ENCODE peak calls at places on chromosomes 6 and 20, in four cellular contexts. H is fibroblast of mammary gland, C is Caco-2, A is kidney. N is an unnamed sample.

GRCh38 chr20:57573176-57573575 is 12.3 kb downstream of the PCK1 start:
- DNase-seq in H (no peak), C (no peak), A (peak), N (no peak)

GRCh38 chr20:49759266-49759950 is 45.7 kb upstream of the B4GALT5 start:
- DNase-seq in H (no peak), C (no peak), A (no peak), N (no peak)

GRCh38 chr20:62977613-62978558 is 25.4 kb downstream of the SLC17A9 start:
- DNase-seq in H (no peak), C (no peak), A (no peak), N (no peak)

GRCh38 chr6:116476021-116476678 is 15.0 kb downstream of the CALHM6 start:
- DNase-seq in H (peak), C (no peak), A (no peak), N (peak)

GRCh38 chr6:145278163-145278807 is 457.0 kb downstream of the EPM2A start:
- DNase-seq in H (peak), C (no peak), A (no peak), N (peak)

GRCh38 chr6:71481021-71481420 is 192.4 kb downstream of the OGFRL1 start:
- DNase-seq in H (peak), C (no peak), A (no peak), N (no peak)

GRCh38 chr6:105993769-105994521 is 92.2 kb upstream of the PRDM1 start:
- DNase-seq in H (peak), C (no peak), A (peak), N (peak)

GRCh38 chr6:141977782-141978181 is 154.9 kb upstream of the GJE1 start:
- DNase-seq in H (no peak), C (no peak), A (no peak), N (no peak)

GRCh38 chr6:150579611-150580010 is 20.1 kb upstream of the PLEKHG1 start:
- DNase-seq in H (no peak), C (no peak), A (no peak), N (no peak)

GRCh38 chr20:19048898-19049889 is 163.2 kb upstream of the SLC24A3 start:
- DNase-seq in H (no peak), C (no peak), A (no peak), N (no peak)

GRCh38 chr20:23050847-23051627 is 1.6 kb upstream of the THBD start:
- DNase-seq in H (peak), C (peak), A (peak), N (peak)

GRCh38 chr6:82270791-82271392 is 23.3 kb upstream of the IBTK start:
- DNase-seq in H (peak), C (no peak), A (no peak), N (peak)

GRCh38 chr6:169051371-169051770 is 202.3 kb downstream of the THBS2 start:
- DNase-seq in H (no peak), C (no peak), A (no peak), N (no peak)

GRCh38 chr6:41073968-41074691 is 1.4 kb downstream of the NFYA start:
- DNase-seq in H (peak), C (no peak), A (no peak), N (peak)

GRCh38 chr6:55255061-55255571 is 72.2 kb upstream of the GFRAL start:
- DNase-seq in H (no peak), C (no peak), A (no peak), N (no peak)

DNA sequence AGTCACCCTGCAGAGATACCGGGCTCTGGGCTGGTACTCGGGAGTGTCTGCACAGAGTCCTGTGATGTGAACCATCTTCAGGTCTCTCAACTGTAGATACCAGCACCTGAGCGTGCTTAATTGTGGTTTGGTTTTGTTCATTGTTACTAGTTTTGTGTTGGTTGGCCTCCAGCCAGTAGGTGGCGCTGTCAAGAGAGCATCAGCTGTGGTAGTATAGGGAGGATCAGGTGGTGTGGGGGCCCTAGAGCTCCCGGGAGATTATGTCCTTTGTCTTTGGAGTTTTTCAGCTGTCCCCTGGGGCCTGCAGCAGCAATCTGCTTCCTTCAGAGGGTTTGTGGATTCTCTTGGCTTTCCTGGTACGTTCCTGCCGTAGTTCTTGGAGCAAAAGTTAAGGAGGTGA is 67.9 kb downstream of the CDYL start:
- DNase-seq in H (no peak), C (peak), A (no peak), N (no peak)
- TF ChIP-seq CTCF in H (peak), C (peak), A (no peak), N (peak)

GRCh38 chr6:154159126-154159525 is 120.1 kb downstream of the OPRM1 start:
- DNase-seq in H (no peak), C (no peak), A (no peak), N (no peak)

GRCh38 chr6:154154389-154154967 is 115.4 kb downstream of the OPRM1 start:
- DNase-seq in H (peak), C (peak), A (no peak), N (peak)

GRCh38 chr6:154157706-154158105 is 118.7 kb downstream of the OPRM1 start:
- DNase-seq in H (no peak), C (no peak), A (no peak), N (no peak)

GRCh38 chr6:154157082-154157481 is 118.0 kb downstream of the OPRM1 start:
- DNase-seq in H (no peak), C (no peak), A (no peak), N (no peak)

GRCh38 chr6:154156135-154156948 is 117.3 kb downstream of the OPRM1 start:
- DNase-seq in H (peak), C (peak), A (peak), N (peak)
- TF ChIP-seq CTCF in H (peak), C (peak), A (peak), N (peak)

GRCh38 chr6:143034689-143035334 is 25.9 kb upstream of the AIG1 start:
- DNase-seq in H (no peak), C (peak), A (no peak), N (no peak)

GRCh38 chr6:143037470-143037869 is 23.2 kb upstream of the AIG1 start:
- DNase-seq in H (no peak), C (no peak), A (no peak), N (no peak)

GRCh38 chr6:143040018-143040417 is 20.7 kb upstream of the AIG1 start:
- DNase-seq in H (no peak), C (no peak), A (no peak), N (no peak)

GRCh38 chr6:143039548-143039947 is 21.1 kb upstream of the AIG1 start:
- DNase-seq in H (no peak), C (no peak), A (no peak), N (no peak)

DNA sequence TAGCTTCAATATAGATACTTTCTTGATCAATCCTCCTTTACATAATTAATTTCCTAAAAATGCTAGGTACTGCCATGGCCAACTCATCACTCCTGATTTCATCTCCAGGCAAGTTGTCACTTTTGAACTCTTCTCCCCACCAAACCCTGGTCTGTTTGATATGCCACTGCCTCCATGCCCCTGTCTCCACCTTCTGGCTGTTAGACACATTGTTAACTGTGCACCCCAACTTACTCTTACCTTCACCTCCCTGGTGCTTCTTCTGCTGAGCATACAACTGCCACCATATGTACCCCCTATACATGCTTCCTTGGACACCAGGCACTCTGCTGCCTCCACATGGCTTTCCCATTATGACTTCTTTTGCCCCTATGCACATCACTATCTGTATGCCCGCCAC is 21.8 kb upstream of the AIG1 start:
- DNase-seq in H (no peak), C (no peak), A (no peak), N (no peak)
- TF ChIP-seq CTCF in H (no peak), C (no peak), A (no peak), N (no peak)

GRCh38 chr20:61437280-61438206 is 185.5 kb downstream of the CDH4 start:
- DNase-seq in H (peak), C (no peak), A (peak), N (peak)
- TF ChIP-seq CTCF in H (no peak), C (no peak), A (no peak), N (no peak)

DNA sequence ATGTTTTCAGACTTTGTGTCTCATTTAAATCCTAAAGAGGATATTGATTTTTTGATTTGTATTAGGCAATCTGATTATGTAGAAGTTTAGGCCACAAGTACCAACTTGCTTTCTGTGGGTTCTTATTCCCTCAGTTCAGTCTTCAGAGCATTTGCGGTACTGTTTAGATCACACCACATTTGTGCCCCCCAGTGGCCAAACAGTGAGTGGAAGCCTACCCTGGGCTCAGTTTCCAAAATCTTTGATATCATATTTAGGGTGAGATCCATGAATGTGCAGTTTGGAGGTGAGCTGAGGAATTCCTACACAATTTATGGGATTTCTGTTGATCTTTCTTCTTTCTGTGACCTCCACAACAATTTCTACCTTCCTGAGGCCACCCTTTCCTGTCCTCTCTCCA is 92.3 kb upstream of the FUT9 start:
- DNase-seq in H (peak), C (peak), A (no peak), N (no peak)
- TF ChIP-seq CTCF in H (peak), C (peak), A (peak), N (peak)

DNA sequence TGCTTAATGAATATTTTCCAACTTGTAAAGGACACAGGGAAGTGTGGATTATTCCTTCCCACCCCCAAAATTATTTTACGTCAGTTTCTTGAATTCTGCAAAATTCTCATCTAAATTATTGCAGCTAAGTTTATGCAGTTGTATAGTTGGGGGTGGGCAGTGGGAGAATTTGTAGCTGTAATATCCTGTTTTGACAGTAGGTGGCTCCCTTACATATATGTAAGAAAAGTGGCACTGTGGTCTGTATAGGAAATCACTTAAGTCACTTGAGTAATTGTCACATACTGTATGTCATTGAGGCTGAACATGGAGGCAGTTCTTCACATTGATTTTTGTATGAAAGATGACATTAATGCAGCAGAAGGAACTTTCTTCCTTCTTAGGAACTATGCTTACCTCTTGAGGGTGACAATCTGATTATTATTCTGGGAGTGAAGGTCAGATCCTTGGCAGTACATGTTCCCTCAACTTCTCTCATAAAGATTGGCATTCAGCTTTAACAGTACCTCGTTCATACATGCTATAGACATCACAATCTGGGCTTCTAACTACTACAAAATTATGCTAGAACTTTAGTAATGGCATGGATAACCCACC is 14.6 kb upstream of the CFAP206 start:
- DNase-seq in H (peak), C (peak), A (no peak), N (peak)
- TF ChIP-seq CTCF in H (peak), C (peak), A (peak), N (peak)

GRCh38 chr6:96468681-96469224 is 52.9 kb upstream of the UFL1 start:
- DNase-seq in H (no peak), C (no peak), A (no peak), N (no peak)
- TF ChIP-seq CTCF in H (no peak), C (peak), A (no peak), N (no peak)